ENCODE peak calls at places on chromosome 15, in seven cellular contexts. W is lung, A is IMR-90, U is neural progenitor cell, F is natural killer cell, I is B cell, J is spleen. Q is an unnamed sample.

GRCh38 chr15:29364429-29365078 is 94.9 kb upstream of the NSMCE3 start:
- DNase-seq in I (no peak), A (peak; percentile 86), W (no peak), F (no peak), J (no peak), U (peak; percentile 34), Q (no peak)

GRCh38 chr15:89096664-89097063 is 8.4 kb downstream of the ABHD2 start:
- DNase-seq in U (no peak), I (no peak), J (no peak), W (no peak), A (peak; percentile 68), F (no peak), Q (no peak)

GRCh38 chr15:99104788-99105515 is at the start of gene SYNM:
- DNase-seq in F (peak; percentile 12), A (peak; percentile 72), W (peak; percentile 51), J (peak; percentile 86), I (no peak), U (peak; percentile 94), Q (no peak)

GRCh38 chr15:74543583-74543982 is 2.6 kb downstream of the ARID3B start:
- DNase-seq in I (no peak), W (no peak), U (no peak), F (no peak), J (no peak), A (no peak), Q (no peak)

GRCh38 chr15:25417604-25418003 is 21.2 kb downstream of the UBE3A start:
- DNase-seq in I (no peak), F (no peak), W (no peak), J (no peak), U (no peak), A (no peak), Q (no peak)

GRCh38 chr15:45674646-45675045 is 39.8 kb downstream of the SQOR start:
- DNase-seq in U (no peak), J (no peak), A (no peak), F (no peak), I (no peak), W (no peak), Q (no peak)

GRCh38 chr15:79399591-79399990 is 32.5 kb upstream of the MINAR1 start:
- DNase-seq in W (no peak), J (no peak), U (no peak), A (no peak), I (no peak), F (no peak), Q (no peak)

GRCh38 chr15:90015749-90016148 is 14.6 kb downstream of the ZNF710 start:
- DNase-seq in A (no peak), J (no peak), U (no peak), W (no peak), F (no peak), I (no peak), Q (no peak)

GRCh38 chr15:79834496-79834895 is 62.3 kb downstream of the MTHFS start:
- DNase-seq in I (no peak), J (no peak), F (no peak), A (no peak), U (no peak), W (peak; percentile 88), Q (no peak)

GRCh38 chr15:68054658-68055223 is 626 bp downstream of the PIAS1 start:
- DNase-seq in I (peak; percentile 55), W (peak; percentile 63), U (peak; percentile 87), J (peak; percentile 92), F (peak; percentile 41), A (peak; percentile 21), Q (peak; percentile 71)

GRCh38 chr15:86165263-86166204 is 85.9 kb downstream of the AGBL1 start:
- DNase-seq in U (no peak), A (no peak), J (no peak), I (no peak), F (no peak), W (no peak), Q (no peak)

GRCh38 chr15:59556405-59556804 is 55.2 kb upstream of the GCNT3 start:
- DNase-seq in F (no peak), I (no peak), W (no peak), U (no peak), A (no peak), J (no peak), Q (no peak)
- TF ChIP-seq CTCF in F (no peak), I (no peak), W (no peak), U (no peak), A (no peak), J (no peak), Q (no peak)

GRCh38 chr15:77667835-77668234 is 35.1 kb upstream of the LINGO1 start:
- DNase-seq in A (no peak), F (no peak), U (no peak), W (no peak), I (no peak), J (no peak), Q (no peak)

GRCh38 chr15:77667351-77667750 is 34.6 kb upstream of the LINGO1 start:
- DNase-seq in I (no peak), A (no peak), W (no peak), U (no peak), J (no peak), F (no peak), Q (no peak)

GRCh38 chr15:77666296-77666660 is 33.6 kb upstream of the LINGO1 start:
- DNase-seq in A (no peak), U (no peak), F (no peak), I (no peak), J (no peak), W (no peak), Q (no peak)

GRCh38 chr15:77664428-77664827 is 31.7 kb upstream of the LINGO1 start:
- DNase-seq in W (no peak), A (no peak), J (no peak), F (no peak), U (no peak), I (no peak), Q (no peak)

DNA sequence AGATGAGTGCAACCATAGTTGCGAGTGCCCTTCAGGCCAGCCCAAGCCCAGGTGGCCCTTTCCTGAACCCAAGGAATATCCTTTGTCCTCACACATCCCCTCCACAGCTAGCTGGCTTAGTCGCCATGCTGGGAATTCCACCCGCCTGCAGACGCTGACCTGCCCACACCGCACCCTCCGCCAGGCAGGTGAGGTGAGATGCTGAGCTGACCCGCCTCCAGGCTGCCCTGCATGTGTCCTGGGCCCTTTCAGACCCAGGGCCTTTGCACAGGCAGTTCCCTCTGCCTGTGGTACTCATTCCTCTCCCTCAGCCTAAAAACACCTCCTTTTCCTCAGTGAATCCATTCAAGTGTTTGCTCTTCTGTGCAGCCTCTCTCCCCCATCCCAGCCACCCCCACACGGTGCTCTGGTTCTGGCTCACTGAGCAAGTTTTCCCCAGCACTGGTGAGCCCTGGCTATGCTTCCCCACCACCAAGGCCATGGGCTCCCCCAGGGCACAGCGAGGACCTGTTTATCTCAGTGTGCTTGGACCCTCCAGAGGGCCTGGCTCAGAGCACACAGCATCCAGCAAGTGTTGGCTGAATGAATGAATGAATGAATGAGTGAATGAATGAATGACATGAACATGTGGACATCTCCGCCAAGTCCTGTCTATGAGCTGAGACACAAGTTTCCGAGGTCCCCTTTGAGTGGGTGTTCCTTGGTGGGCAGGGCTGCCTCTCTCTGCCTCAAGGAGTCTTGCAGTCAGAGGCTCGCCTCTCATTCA is 33.0 kb upstream of the LINGO1 start:
- DNase-seq in W (no peak), A (no peak), F (no peak), J (no peak), U (no peak), I (no peak), Q (no peak)
- TF ChIP-seq CTCF in W (no peak), A (no peak), F (no peak), J (no peak), U (no peak), I (no peak), Q (no peak)

DNA sequence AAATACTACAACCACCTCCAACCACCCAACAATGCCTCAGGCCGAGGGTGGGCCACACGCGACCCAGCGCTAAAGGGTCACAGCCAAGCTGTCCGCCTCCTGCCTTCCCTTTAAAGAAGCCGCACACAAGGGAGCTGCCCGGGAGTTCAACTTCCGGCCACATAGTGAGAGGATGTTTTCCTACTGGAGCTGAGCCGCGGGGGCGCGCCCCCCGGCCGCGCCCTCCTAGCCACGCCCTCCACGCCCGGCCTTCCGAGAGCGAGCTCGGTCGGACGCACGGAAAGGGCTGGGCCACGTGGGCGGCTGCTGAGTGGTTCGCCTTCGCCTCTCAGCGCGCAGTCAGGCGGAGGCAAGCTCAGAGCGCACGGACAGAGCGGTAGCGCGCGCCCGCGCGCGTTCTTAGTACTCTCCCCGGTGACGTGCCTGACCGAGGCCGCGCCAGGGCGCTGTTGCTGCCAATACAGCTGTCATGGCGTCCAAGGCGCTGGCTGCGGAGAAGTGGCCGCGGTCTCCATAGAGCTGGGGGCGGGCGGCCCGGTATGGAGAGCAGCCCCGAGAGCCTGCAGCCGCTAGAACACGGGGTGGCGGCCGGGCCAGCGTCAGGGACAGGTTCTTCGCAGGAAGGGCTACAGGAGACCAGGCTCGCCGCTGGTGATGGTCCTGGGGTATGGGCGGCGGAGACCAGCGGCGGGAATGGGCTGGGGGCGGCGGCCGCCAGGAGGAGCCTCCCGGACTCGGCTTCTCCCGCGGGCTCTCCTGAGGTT is at the start of gene MINDY2:
- DNase-seq in U (peak; percentile 100), J (peak; percentile 100), W (peak; percentile 98), F (peak; percentile 89), A (peak; percentile 99), I (peak; percentile 97), Q (peak; percentile 94)
- TF ChIP-seq CTCF in U (peak; percentile 45), J (peak; percentile 64), W (no peak), F (no peak), A (peak; percentile 33), I (peak; percentile 46), Q (peak; percentile 48)

GRCh38 chr15:72786244-72786641 is 2.7 kb upstream of the ADPGK start:
- DNase-seq in J (no peak), A (no peak), I (no peak), F (no peak), W (no peak), U (no peak), Q (no peak)

GRCh38 chr15:72786946-72787345 is 3.4 kb upstream of the ADPGK start:
- DNase-seq in U (no peak), J (no peak), A (no peak), F (no peak), I (no peak), W (no peak), Q (no peak)

GRCh38 chr15:72787521-72787920 is 4.0 kb upstream of the ADPGK start:
- DNase-seq in W (no peak), I (no peak), U (no peak), A (no peak), J (no peak), F (no peak), Q (no peak)

GRCh38 chr15:72784233-72784876 is 797 bp upstream of the ADPGK start:
- DNase-seq in I (peak; percentile 44), J (no peak), U (peak; percentile 86), F (no peak), W (peak; percentile 65), A (peak; percentile 89), Q (peak; percentile 69)

DNA sequence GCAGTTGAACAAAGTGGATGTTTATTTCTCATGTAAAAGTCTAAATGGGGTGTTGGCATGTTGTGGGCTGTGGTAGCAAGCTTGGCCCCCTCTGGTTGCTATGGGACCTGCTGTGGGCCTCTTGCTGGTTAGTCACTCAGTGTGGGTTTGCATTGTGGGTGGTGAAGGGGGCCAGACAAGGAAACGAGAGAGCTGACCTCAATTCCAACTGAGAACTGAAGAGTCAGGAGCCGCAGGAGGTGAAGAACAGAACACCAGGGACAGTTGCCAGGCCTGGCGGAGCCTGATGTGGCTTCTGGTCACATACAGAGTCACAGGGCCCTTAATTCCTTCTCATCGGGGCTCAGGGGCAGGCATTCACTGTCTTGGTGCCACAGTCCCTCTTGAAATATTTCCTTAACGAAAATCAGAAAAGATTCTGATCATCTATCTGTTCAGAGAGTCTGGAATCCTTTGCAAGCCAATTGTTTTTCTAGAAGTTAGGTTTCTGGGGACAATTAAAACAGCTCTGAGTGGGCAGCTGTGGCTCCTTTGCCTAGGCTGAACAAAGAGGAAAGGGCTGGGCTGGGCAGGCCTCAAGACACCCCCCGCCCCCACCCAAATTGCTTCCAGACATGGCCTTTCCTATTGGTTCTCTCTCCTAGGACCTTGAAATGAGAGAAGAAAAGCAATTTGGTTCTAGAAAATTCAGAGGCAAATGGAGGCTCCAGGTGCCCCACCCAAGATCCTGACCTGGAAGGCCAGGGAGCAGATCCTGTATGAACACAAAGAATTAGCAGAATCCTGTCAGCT is 2.1 kb upstream of the ADPGK start:
- DNase-seq in W (no peak), U (no peak), J (no peak), I (no peak), A (peak; percentile 74), F (peak; percentile 57), Q (no peak)
- TF ChIP-seq CTCF in W (no peak), U (no peak), J (no peak), I (no peak), A (no peak), F (no peak), Q (no peak)